ENCODE peak calls at places on chromosomes 12 and 14, in four cellular contexts. Z is neural progenitor cell, Y is fibroblast of lung, G is GM23248. I is an unnamed sample.

GRCh38 chr12:3078086-3078820 is 1.1 kb downstream of the TSPAN9 start:
- DNase-seq in Z (no peak), Y (no peak), G (no peak), I (peak; percentile 47)

GRCh38 chr14:90644882-90645281 is 171.3 kb downstream of the TTC7B start:
- DNase-seq in Z (no peak), Y (peak; percentile 55), G (peak; percentile 71), I (no peak)

GRCh38 chr12:1338483-1339177 is 255.8 kb downstream of the FBXL14 start:
- DNase-seq in Z (no peak), Y (no peak), G (no peak), I (no peak)

GRCh38 chr12:127635838-127636237 is 631.1 kb upstream of the TMEM132C start:
- DNase-seq in Z (no peak), Y (no peak), G (no peak), I (no peak)

GRCh38 chr14:59474172-59474571 is 9.0 kb upstream of the GPR135 start:
- DNase-seq in Z (no peak), Y (peak; percentile 91), G (no peak), I (no peak)

GRCh38 chr14:29710015-29710414 is 217.6 kb downstream of the PRKD1 start:
- DNase-seq in Z (peak; percentile 19), Y (no peak), G (peak; percentile 14), I (peak; percentile 6)

GRCh38 chr12:67942704-67943103 is 46.5 kb upstream of the IFNG-AS1 start:
- DNase-seq in Z (no peak), Y (no peak), G (no peak), I (no peak)

GRCh38 chr12:66692170-66692569 is 13.3 kb upstream of the GRIP1 start:
- DNase-seq in Z (no peak), Y (no peak), G (no peak), I (no peak)

GRCh38 chr14:91392623-91393303 is 24.9 kb downstream of the CCDC88C start:
- DNase-seq in Z (no peak), Y (no peak), G (no peak), I (no peak)

GRCh38 chr12:121953695-121954094 is 35.3 kb downstream of the CFAP251 start:
- DNase-seq in Z (no peak), Y (no peak), G (no peak), I (no peak)

GRCh38 chr12:121678721-121679300 is 9.4 kb upstream of the MORN3 start:
- DNase-seq in Z (no peak), Y (no peak), G (no peak), I (no peak)

GRCh38 chr14:46574236-46574970 is 77.2 kb downstream of the RPL10L start:
- DNase-seq in Z (no peak), Y (peak; percentile 78), G (no peak), I (peak; percentile 85)

GRCh38 chr14:100030441-100031153 is 34.6 kb upstream of the EVL start:
- DNase-seq in Z (no peak), Y (peak; percentile 96), G (peak; percentile 95), I (peak; percentile 52)

GRCh38 chr14:101875041-101875725 is 89.2 kb upstream of the DYNC1H1 start:
- DNase-seq in Z (no peak), Y (no peak), G (no peak), I (peak; percentile 21)

GRCh38 chr12:4589941-4590340 is 27.9 kb downstream of the DYRK4 start:
- DNase-seq in Z (no peak), Y (no peak), G (peak; percentile 17), I (no peak)

GRCh38 chr14:94897092-94897491 is 127.2 kb upstream of the GSC start:
- DNase-seq in Z (no peak), Y (peak; percentile 22), G (peak; percentile 73), I (no peak)

GRCh38 chr14:94903338-94903737 is 133.4 kb upstream of the GSC start:
- DNase-seq in Z (no peak), Y (no peak), G (no peak), I (no peak)

GRCh38 chr14:94893411-94894160 is 123.7 kb upstream of the GSC start:
- DNase-seq in Z (peak; percentile 79), Y (no peak), G (no peak), I (no peak)

GRCh38 chr14:94897583-94897982 is 127.7 kb upstream of the GSC start:
- DNase-seq in Z (no peak), Y (no peak), G (no peak), I (no peak)
- H3K9ac ChIP-seq in Z (no peak overlapping the region), Y (no peak overlapping the region), G (no peak overlapping the region), I (no peak overlapping the region)

DNA sequence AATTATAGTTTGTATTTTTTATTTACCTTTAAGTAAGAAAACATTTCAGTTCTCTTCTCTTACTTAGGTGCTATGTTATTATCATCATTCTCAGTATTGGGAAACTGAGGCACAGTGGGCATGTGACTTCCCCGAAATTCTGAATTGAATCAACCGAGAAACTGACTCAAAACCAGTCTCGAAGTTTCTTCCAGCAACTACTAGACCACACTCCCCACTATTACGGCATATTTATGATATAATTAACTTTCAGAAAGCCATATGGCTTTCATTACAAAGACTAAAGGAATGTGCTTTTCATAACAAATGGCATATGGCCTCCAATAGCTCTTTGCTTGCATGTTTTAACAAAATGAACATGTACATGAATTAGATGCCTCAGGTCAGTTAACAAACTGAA is 182.8 kb upstream of the SLC38A2 start:
- DNase-seq in Z (no peak), Y (peak; percentile 91), G (peak; percentile 83), I (no peak)
- H3K9ac ChIP-seq in Z (no peak overlapping the region), Y (no peak overlapping the region), G (peak overlapping the region; percentile 71), I (no peak overlapping the region)

DNA sequence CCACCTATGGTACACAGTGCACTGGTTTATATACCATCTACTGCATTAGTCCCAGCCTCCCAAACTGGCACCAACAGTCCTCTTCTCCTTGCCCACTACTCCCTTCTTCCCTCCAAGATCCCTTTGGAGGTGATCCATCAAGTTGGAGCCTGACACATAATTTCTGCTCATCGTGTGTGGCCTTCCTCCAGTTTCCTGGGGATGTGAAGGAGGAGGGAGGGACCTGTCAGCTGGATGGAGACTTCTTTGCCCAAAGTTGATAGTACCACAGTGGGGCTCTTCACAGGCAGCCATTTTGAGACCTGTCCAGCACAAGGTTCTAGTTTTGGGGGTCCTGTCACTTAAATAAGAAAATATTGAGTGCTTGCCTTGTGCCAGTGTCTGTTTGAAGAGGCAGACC is 17.1 kb upstream of the CTDSP2 start:
- DNase-seq in Z (no peak), Y (no peak), G (no peak), I (no peak)
- H3K9ac ChIP-seq in Z (no peak overlapping the region), Y (no peak overlapping the region), G (no peak overlapping the region), I (no peak overlapping the region)

GRCh38 chr14:77111021-77111420 is 13.0 kb downstream of the CIPC start:
- DNase-seq in Z (peak; percentile 95), Y (peak; percentile 50), G (peak; percentile 39), I (peak; percentile 68)
- H3K9ac ChIP-seq in Z (no peak overlapping the region), Y (no peak overlapping the region), G (no peak overlapping the region), I (peak overlapping the region; percentile 20)

DNA sequence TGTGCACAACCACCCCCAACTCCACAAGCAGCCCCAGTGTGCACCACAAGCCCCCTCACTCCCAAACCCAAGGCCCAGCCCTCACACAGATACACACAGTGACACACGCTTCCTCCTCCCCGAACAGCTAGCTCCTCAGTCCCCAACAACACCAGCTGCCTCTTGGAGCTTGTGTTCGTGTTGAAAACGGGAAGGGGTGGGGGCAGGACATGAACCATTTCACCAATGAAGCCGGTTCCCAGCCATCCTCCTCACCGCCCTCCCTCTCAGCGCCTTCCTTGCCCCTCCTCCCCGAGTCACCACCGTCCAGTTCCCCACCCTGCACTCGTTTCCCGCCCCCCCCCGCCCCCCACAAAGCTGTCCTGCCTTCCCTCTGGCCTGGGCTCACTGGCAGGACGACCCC is 349 bp upstream of the GPR162 start:
- DNase-seq in Z (peak; percentile 82), Y (peak; percentile 80), G (peak; percentile 67), I (peak; percentile 83)
- H3K9ac ChIP-seq in Z (peak overlapping the region; percentile 19), Y (no peak overlapping the region), G (peak overlapping the region; percentile 12), I (no peak overlapping the region)

DNA sequence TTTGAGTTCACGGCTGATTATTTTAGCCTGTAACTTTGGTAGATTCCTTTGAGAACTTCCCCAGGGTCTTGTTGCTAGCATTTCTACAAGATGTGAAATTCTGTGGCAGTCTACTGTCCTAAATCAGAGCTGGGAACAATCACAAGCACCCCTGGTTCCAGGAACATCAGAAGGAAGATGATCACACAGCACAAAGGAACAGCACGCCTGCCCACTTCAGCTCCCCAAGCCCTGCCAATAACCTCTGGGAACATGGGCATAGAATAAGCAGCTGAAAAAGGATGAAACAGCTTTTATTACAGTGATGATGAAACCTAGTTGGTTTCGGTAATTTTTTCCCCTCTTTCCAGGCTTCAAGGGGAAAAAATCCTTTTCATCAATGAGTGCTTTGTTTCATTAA is 12.3 kb downstream of the GPR19 start:
- DNase-seq in Z (peak; percentile 34), Y (no peak), G (no peak), I (no peak)
- H3K9ac ChIP-seq in Z (peak overlapping the region; percentile 71), Y (no peak overlapping the region), G (no peak overlapping the region), I (no peak overlapping the region)

DNA sequence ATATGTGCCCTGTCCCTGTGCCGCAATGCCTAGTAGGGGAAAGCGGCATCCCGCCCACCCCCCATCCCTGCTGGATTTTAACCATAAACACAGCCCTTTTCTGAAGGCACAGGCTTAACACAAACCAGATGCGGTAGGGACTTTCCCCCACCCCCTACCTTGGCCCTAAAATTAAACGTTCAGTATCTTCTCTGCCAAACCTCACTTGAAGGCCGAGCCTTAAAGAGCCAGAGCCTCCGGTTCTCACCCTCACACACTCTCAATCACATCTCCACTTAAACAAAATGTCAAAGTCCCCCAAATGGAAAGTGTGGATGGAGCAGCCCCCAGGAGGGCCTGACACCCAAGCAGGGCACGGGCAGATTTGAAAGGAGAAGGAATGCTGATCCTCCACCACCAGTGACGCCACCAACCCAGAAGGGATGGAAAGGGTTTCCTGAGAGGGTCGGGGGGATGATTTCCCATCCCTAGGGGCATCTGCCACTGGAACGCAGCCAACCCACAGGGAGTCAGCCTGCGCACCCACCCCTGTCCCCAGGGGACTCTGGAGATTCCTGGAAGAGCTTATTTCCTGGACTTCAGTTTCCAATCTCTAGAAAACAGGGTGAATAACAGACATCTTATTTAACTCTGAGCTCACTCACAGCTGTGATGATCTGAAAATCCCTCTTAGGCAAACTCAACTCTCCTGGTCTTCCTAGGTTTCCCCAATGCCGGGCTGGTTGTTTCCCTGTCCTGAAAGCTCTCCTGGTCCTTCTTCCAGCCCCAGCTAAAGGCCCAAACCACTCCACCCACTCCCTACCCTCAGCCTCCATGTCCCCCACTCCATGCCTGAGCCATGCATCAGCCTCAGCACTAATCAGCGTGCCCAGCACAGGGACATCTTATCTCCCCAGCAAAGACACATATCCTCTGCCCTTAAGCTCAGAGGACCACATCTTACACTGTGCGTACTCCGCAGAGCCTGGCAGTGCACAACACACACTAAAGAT is 26.3 kb downstream of the ACTN1 start:
- DNase-seq in Z (no peak), Y (peak; percentile 77), G (peak; percentile 81), I (no peak)
- H3K9ac ChIP-seq in Z (no peak overlapping the region), Y (peak overlapping the region; percentile 52), G (peak overlapping the region; percentile 66), I (no peak overlapping the region)